ENCODE peak calls at places on chromosomes 6 and 20, in six cellular contexts. One of them, this sample, is unnamed.

GRCh38 chr20:59015812-59016711 is 3.2 kb upstream of the TUBB1 start:
- DNase-seq in astrocyte of the spinal cord: no peak
- DNase-seq in stimulated activated CD4-positive, alpha-beta T cell treated with anti-CD3 and anti-CD28 coated beads, TNF-alpha, amount 100 ng/mL, for 1 hour: no peak
- DNase-seq in DMS153: no peak
- DNase-seq in pons: no peak
- DNase-seq in stimulated activated CD8-positive, alpha-beta memory T cell treated with anti-CD3 and anti-CD28 coated beads, Interleukin-15, amount 100 ng/mL, for 4 hours: no peak
- DNase-seq in this sample: no peak

GRCh38 chr20:57412347-57413029 is 21.3 kb downstream of the RBM38 start:
- DNase-seq in stimulated activated CD4-positive, alpha-beta T cell treated with anti-CD3 and anti-CD28 coated beads, TNF-alpha, amount 100 ng/mL, for 1 hour: no peak
- DNase-seq in pons: no peak
- DNase-seq in DMS153: no peak
- DNase-seq in astrocyte of the spinal cord: no peak
- DNase-seq in stimulated activated CD8-positive, alpha-beta memory T cell treated with anti-CD3 and anti-CD28 coated beads, Interleukin-15, amount 100 ng/mL, for 4 hours: no peak
- DNase-seq in this sample: no peak

GRCh38 chr20:50285376-50286173 is 94.9 kb downstream of the CEBPB start:
- DNase-seq in astrocyte of the spinal cord: peak
- DNase-seq in stimulated activated CD8-positive, alpha-beta memory T cell treated with anti-CD3 and anti-CD28 coated beads, Interleukin-15, amount 100 ng/mL, for 4 hours: no peak
- DNase-seq in pons: no peak
- DNase-seq in DMS153: no peak
- DNase-seq in stimulated activated CD4-positive, alpha-beta T cell treated with anti-CD3 and anti-CD28 coated beads, TNF-alpha, amount 100 ng/mL, for 1 hour: no peak
- DNase-seq in this sample: no peak

GRCh38 chr6:125154184-125155135 is 887 bp downstream of the TPD52L1 start:
- DNase-seq in DMS153: no peak
- DNase-seq in stimulated activated CD8-positive, alpha-beta memory T cell treated with anti-CD3 and anti-CD28 coated beads, Interleukin-15, amount 100 ng/mL, for 4 hours: no peak
- DNase-seq in stimulated activated CD4-positive, alpha-beta T cell treated with anti-CD3 and anti-CD28 coated beads, TNF-alpha, amount 100 ng/mL, for 1 hour: no peak
- DNase-seq in astrocyte of the spinal cord: no peak
- DNase-seq in pons: no peak
- DNase-seq in this sample: no peak

GRCh38 chr6:90296346-90297123 is at the start of gene BACH2:
- DNase-seq in astrocyte of the spinal cord: peak
- DNase-seq in stimulated activated CD4-positive, alpha-beta T cell treated with anti-CD3 and anti-CD28 coated beads, TNF-alpha, amount 100 ng/mL, for 1 hour: peak
- DNase-seq in pons: peak
- DNase-seq in stimulated activated CD8-positive, alpha-beta memory T cell treated with anti-CD3 and anti-CD28 coated beads, Interleukin-15, amount 100 ng/mL, for 4 hours: peak
- DNase-seq in DMS153: peak
- DNase-seq in this sample: peak

GRCh38 chr20:40442181-40442963 is 246.7 kb downstream of the MAFB start:
- DNase-seq in stimulated activated CD4-positive, alpha-beta T cell treated with anti-CD3 and anti-CD28 coated beads, TNF-alpha, amount 100 ng/mL, for 1 hour: no peak
- DNase-seq in pons: no peak
- DNase-seq in stimulated activated CD8-positive, alpha-beta memory T cell treated with anti-CD3 and anti-CD28 coated beads, Interleukin-15, amount 100 ng/mL, for 4 hours: no peak
- DNase-seq in DMS153: no peak
- DNase-seq in astrocyte of the spinal cord: peak
- DNase-seq in this sample: no peak

GRCh38 chr20:64246616-64247311 is 8.8 kb upstream of the PCMTD2 start:
- DNase-seq in astrocyte of the spinal cord: no peak
- DNase-seq in DMS153: no peak
- DNase-seq in pons: no peak
- DNase-seq in stimulated activated CD8-positive, alpha-beta memory T cell treated with anti-CD3 and anti-CD28 coated beads, Interleukin-15, amount 100 ng/mL, for 4 hours: no peak
- DNase-seq in stimulated activated CD4-positive, alpha-beta T cell treated with anti-CD3 and anti-CD28 coated beads, TNF-alpha, amount 100 ng/mL, for 1 hour: no peak
- DNase-seq in this sample: no peak

GRCh38 chr6:40950986-40951730 is 87.9 kb downstream of the UNC5CL start:
- DNase-seq in astrocyte of the spinal cord: peak
- DNase-seq in pons: no peak
- DNase-seq in stimulated activated CD4-positive, alpha-beta T cell treated with anti-CD3 and anti-CD28 coated beads, TNF-alpha, amount 100 ng/mL, for 1 hour: no peak
- DNase-seq in stimulated activated CD8-positive, alpha-beta memory T cell treated with anti-CD3 and anti-CD28 coated beads, Interleukin-15, amount 100 ng/mL, for 4 hours: no peak
- DNase-seq in DMS153: no peak
- DNase-seq in this sample: no peak

GRCh38 chr20:4951299-4951698 is 50.0 kb downstream of the SLC23A2 start:
- DNase-seq in DMS153: no peak
- DNase-seq in astrocyte of the spinal cord: peak
- DNase-seq in pons: peak
- DNase-seq in stimulated activated CD4-positive, alpha-beta T cell treated with anti-CD3 and anti-CD28 coated beads, TNF-alpha, amount 100 ng/mL, for 1 hour: no peak
- DNase-seq in stimulated activated CD8-positive, alpha-beta memory T cell treated with anti-CD3 and anti-CD28 coated beads, Interleukin-15, amount 100 ng/mL, for 4 hours: no peak
- DNase-seq in this sample: no peak

GRCh38 chr6:52457096-52457495 is 37.0 kb downstream of the EFHC1 start:
- DNase-seq in astrocyte of the spinal cord: no peak
- DNase-seq in stimulated activated CD4-positive, alpha-beta T cell treated with anti-CD3 and anti-CD28 coated beads, TNF-alpha, amount 100 ng/mL, for 1 hour: no peak
- DNase-seq in pons: no peak
- DNase-seq in DMS153: no peak
- DNase-seq in stimulated activated CD8-positive, alpha-beta memory T cell treated with anti-CD3 and anti-CD28 coated beads, Interleukin-15, amount 100 ng/mL, for 4 hours: no peak
- DNase-seq in this sample: no peak

GRCh38 chr6:21595265-21595950 is 1.9 kb downstream of the SOX4 start:
- DNase-seq in pons: no peak
- DNase-seq in DMS153: no peak
- DNase-seq in stimulated activated CD8-positive, alpha-beta memory T cell treated with anti-CD3 and anti-CD28 coated beads, Interleukin-15, amount 100 ng/mL, for 4 hours: no peak
- DNase-seq in stimulated activated CD4-positive, alpha-beta T cell treated with anti-CD3 and anti-CD28 coated beads, TNF-alpha, amount 100 ng/mL, for 1 hour: no peak
- DNase-seq in astrocyte of the spinal cord: peak
- DNase-seq in this sample: no peak

GRCh38 chr6:7909323-7910276 is 988 bp downstream of the TXNDC5 start:
- DNase-seq in DMS153: no peak
- DNase-seq in pons: no peak
- DNase-seq in stimulated activated CD4-positive, alpha-beta T cell treated with anti-CD3 and anti-CD28 coated beads, TNF-alpha, amount 100 ng/mL, for 1 hour: no peak
- DNase-seq in stimulated activated CD8-positive, alpha-beta memory T cell treated with anti-CD3 and anti-CD28 coated beads, Interleukin-15, amount 100 ng/mL, for 4 hours: no peak
- DNase-seq in astrocyte of the spinal cord: peak
- DNase-seq in this sample: no peak

GRCh38 chr6:74356385-74356784 is 660.4 kb downstream of the CD109 start:
- DNase-seq in DMS153: no peak
- DNase-seq in stimulated activated CD8-positive, alpha-beta memory T cell treated with anti-CD3 and anti-CD28 coated beads, Interleukin-15, amount 100 ng/mL, for 4 hours: no peak
- DNase-seq in stimulated activated CD4-positive, alpha-beta T cell treated with anti-CD3 and anti-CD28 coated beads, TNF-alpha, amount 100 ng/mL, for 1 hour: no peak
- DNase-seq in astrocyte of the spinal cord: no peak
- DNase-seq in pons: no peak
- DNase-seq in this sample: no peak

GRCh38 chr20:34703573-34704176 is 469 bp upstream of the TP53INP2 start:
- DNase-seq in pons: peak
- DNase-seq in astrocyte of the spinal cord: peak
- DNase-seq in stimulated activated CD8-positive, alpha-beta memory T cell treated with anti-CD3 and anti-CD28 coated beads, Interleukin-15, amount 100 ng/mL, for 4 hours: no peak
- DNase-seq in stimulated activated CD4-positive, alpha-beta T cell treated with anti-CD3 and anti-CD28 coated beads, TNF-alpha, amount 100 ng/mL, for 1 hour: no peak
- DNase-seq in DMS153: peak
- DNase-seq in this sample: no peak

GRCh38 chr6:50850223-50850751 is 31.6 kb downstream of the TFAP2B start:
- DNase-seq in pons: no peak
- DNase-seq in DMS153: peak
- DNase-seq in stimulated activated CD8-positive, alpha-beta memory T cell treated with anti-CD3 and anti-CD28 coated beads, Interleukin-15, amount 100 ng/mL, for 4 hours: no peak
- DNase-seq in astrocyte of the spinal cord: no peak
- DNase-seq in stimulated activated CD4-positive, alpha-beta T cell treated with anti-CD3 and anti-CD28 coated beads, TNF-alpha, amount 100 ng/mL, for 1 hour: no peak
- DNase-seq in this sample: no peak

GRCh38 chr6:150072201-150072600 is 3.3 kb upstream of the ULBP3 start:
- DNase-seq in stimulated activated CD4-positive, alpha-beta T cell treated with anti-CD3 and anti-CD28 coated beads, TNF-alpha, amount 100 ng/mL, for 1 hour: peak
- DNase-seq in stimulated activated CD8-positive, alpha-beta memory T cell treated with anti-CD3 and anti-CD28 coated beads, Interleukin-15, amount 100 ng/mL, for 4 hours: no peak
- DNase-seq in astrocyte of the spinal cord: no peak
- DNase-seq in DMS153: peak
- DNase-seq in pons: no peak
- DNase-seq in this sample: no peak

GRCh38 chr6:100126682-100127484 is 132.9 kb upstream of the MCHR2 start:
- DNase-seq in DMS153: no peak
- DNase-seq in stimulated activated CD8-positive, alpha-beta memory T cell treated with anti-CD3 and anti-CD28 coated beads, Interleukin-15, amount 100 ng/mL, for 4 hours: no peak
- DNase-seq in stimulated activated CD4-positive, alpha-beta T cell treated with anti-CD3 and anti-CD28 coated beads, TNF-alpha, amount 100 ng/mL, for 1 hour: no peak
- DNase-seq in astrocyte of the spinal cord: no peak
- DNase-seq in pons: no peak
- DNase-seq in this sample: no peak

GRCh38 chr6:96381246-96381645 is 140.4 kb upstream of the UFL1 start:
- DNase-seq in DMS153: no peak
- DNase-seq in pons: no peak
- DNase-seq in astrocyte of the spinal cord: no peak
- DNase-seq in stimulated activated CD4-positive, alpha-beta T cell treated with anti-CD3 and anti-CD28 coated beads, TNF-alpha, amount 100 ng/mL, for 1 hour: no peak
- DNase-seq in stimulated activated CD8-positive, alpha-beta memory T cell treated with anti-CD3 and anti-CD28 coated beads, Interleukin-15, amount 100 ng/mL, for 4 hours: no peak
- DNase-seq in this sample: no peak

GRCh38 chr6:169313347-169314010 is 59.8 kb upstream of the THBS2 start:
- DNase-seq in pons: no peak
- DNase-seq in stimulated activated CD4-positive, alpha-beta T cell treated with anti-CD3 and anti-CD28 coated beads, TNF-alpha, amount 100 ng/mL, for 1 hour: no peak
- DNase-seq in astrocyte of the spinal cord: no peak
- DNase-seq in stimulated activated CD8-positive, alpha-beta memory T cell treated with anti-CD3 and anti-CD28 coated beads, Interleukin-15, amount 100 ng/mL, for 4 hours: no peak
- DNase-seq in DMS153: no peak
- DNase-seq in this sample: no peak

GRCh38 chr6:158631678-158632537 is 12.6 kb downstream of the DYNLT1 start:
- DNase-seq in pons: no peak
- DNase-seq in stimulated activated CD8-positive, alpha-beta memory T cell treated with anti-CD3 and anti-CD28 coated beads, Interleukin-15, amount 100 ng/mL, for 4 hours: no peak
- DNase-seq in astrocyte of the spinal cord: peak
- DNase-seq in stimulated activated CD4-positive, alpha-beta T cell treated with anti-CD3 and anti-CD28 coated beads, TNF-alpha, amount 100 ng/mL, for 1 hour: no peak
- DNase-seq in DMS153: no peak
- DNase-seq in this sample: no peak

GRCh38 chr20:38073307-38074010 is 39.9 kb downstream of the RPRD1B start:
- DNase-seq in stimulated activated CD4-positive, alpha-beta T cell treated with anti-CD3 and anti-CD28 coated beads, TNF-alpha, amount 100 ng/mL, for 1 hour: no peak
- DNase-seq in DMS153: no peak
- DNase-seq in stimulated activated CD8-positive, alpha-beta memory T cell treated with anti-CD3 and anti-CD28 coated beads, Interleukin-15, amount 100 ng/mL, for 4 hours: no peak
- DNase-seq in astrocyte of the spinal cord: peak
- DNase-seq in pons: peak
- DNase-seq in this sample: no peak

GRCh38 chr6:167759912-167760311 is 66.8 kb upstream of the AFDN start:
- DNase-seq in pons: no peak
- DNase-seq in stimulated activated CD4-positive, alpha-beta T cell treated with anti-CD3 and anti-CD28 coated beads, TNF-alpha, amount 100 ng/mL, for 1 hour: no peak
- DNase-seq in DMS153: no peak
- DNase-seq in stimulated activated CD8-positive, alpha-beta memory T cell treated with anti-CD3 and anti-CD28 coated beads, Interleukin-15, amount 100 ng/mL, for 4 hours: no peak
- DNase-seq in astrocyte of the spinal cord: no peak
- DNase-seq in this sample: no peak

GRCh38 chr6:75266716-75267291 is 17.8 kb downstream of the TMEM30A start:
- DNase-seq in stimulated activated CD4-positive, alpha-beta T cell treated with anti-CD3 and anti-CD28 coated beads, TNF-alpha, amount 100 ng/mL, for 1 hour: no peak
- DNase-seq in DMS153: peak
- DNase-seq in astrocyte of the spinal cord: peak
- DNase-seq in pons: peak
- DNase-seq in stimulated activated CD8-positive, alpha-beta memory T cell treated with anti-CD3 and anti-CD28 coated beads, Interleukin-15, amount 100 ng/mL, for 4 hours: no peak
- DNase-seq in this sample: no peak

GRCh38 chr6:27608916-27609883 is 136.3 kb upstream of the ZNF184 start:
- DNase-seq in pons: no peak
- DNase-seq in DMS153: no peak
- DNase-seq in stimulated activated CD4-positive, alpha-beta T cell treated with anti-CD3 and anti-CD28 coated beads, TNF-alpha, amount 100 ng/mL, for 1 hour: no peak
- DNase-seq in astrocyte of the spinal cord: peak
- DNase-seq in stimulated activated CD8-positive, alpha-beta memory T cell treated with anti-CD3 and anti-CD28 coated beads, Interleukin-15, amount 100 ng/mL, for 4 hours: no peak
- DNase-seq in this sample: no peak

GRCh38 chr6:34358389-34358906 is 34.0 kb downstream of the NUDT3 start:
- DNase-seq in stimulated activated CD8-positive, alpha-beta memory T cell treated with anti-CD3 and anti-CD28 coated beads, Interleukin-15, amount 100 ng/mL, for 4 hours: no peak
- DNase-seq in stimulated activated CD4-positive, alpha-beta T cell treated with anti-CD3 and anti-CD28 coated beads, TNF-alpha, amount 100 ng/mL, for 1 hour: no peak
- DNase-seq in DMS153: peak
- DNase-seq in astrocyte of the spinal cord: peak
- DNase-seq in pons: no peak
- DNase-seq in this sample: no peak

GRCh38 chr6:165695736-165696515 is 32.9 kb upstream of the PDE10A start:
- DNase-seq in pons: no peak
- DNase-seq in astrocyte of the spinal cord: no peak
- DNase-seq in stimulated activated CD4-positive, alpha-beta T cell treated with anti-CD3 and anti-CD28 coated beads, TNF-alpha, amount 100 ng/mL, for 1 hour: no peak
- DNase-seq in DMS153: no peak
- DNase-seq in stimulated activated CD8-positive, alpha-beta memory T cell treated with anti-CD3 and anti-CD28 coated beads, Interleukin-15, amount 100 ng/mL, for 4 hours: no peak
- DNase-seq in this sample: no peak

GRCh38 chr6:53765270-53765669 is 29.5 kb upstream of the LRRC1 start:
- DNase-seq in pons: no peak
- DNase-seq in stimulated activated CD8-positive, alpha-beta memory T cell treated with anti-CD3 and anti-CD28 coated beads, Interleukin-15, amount 100 ng/mL, for 4 hours: no peak
- DNase-seq in stimulated activated CD4-positive, alpha-beta T cell treated with anti-CD3 and anti-CD28 coated beads, TNF-alpha, amount 100 ng/mL, for 1 hour: no peak
- DNase-seq in astrocyte of the spinal cord: no peak
- DNase-seq in DMS153: no peak
- DNase-seq in this sample: no peak

GRCh38 chr20:23362392-23363256 is 642 bp downstream of the GZF1 start:
- DNase-seq in DMS153: no peak
- DNase-seq in astrocyte of the spinal cord: peak
- DNase-seq in stimulated activated CD8-positive, alpha-beta memory T cell treated with anti-CD3 and anti-CD28 coated beads, Interleukin-15, amount 100 ng/mL, for 4 hours: no peak
- DNase-seq in pons: peak
- DNase-seq in stimulated activated CD4-positive, alpha-beta T cell treated with anti-CD3 and anti-CD28 coated beads, TNF-alpha, amount 100 ng/mL, for 1 hour: no peak
- DNase-seq in this sample: no peak

GRCh38 chr6:3631862-3632261 is 119.7 kb downstream of the PXDC1 start:
- DNase-seq in astrocyte of the spinal cord: no peak
- DNase-seq in DMS153: no peak
- DNase-seq in pons: no peak
- DNase-seq in stimulated activated CD4-positive, alpha-beta T cell treated with anti-CD3 and anti-CD28 coated beads, TNF-alpha, amount 100 ng/mL, for 1 hour: no peak
- DNase-seq in stimulated activated CD8-positive, alpha-beta memory T cell treated with anti-CD3 and anti-CD28 coated beads, Interleukin-15, amount 100 ng/mL, for 4 hours: no peak
- DNase-seq in this sample: no peak

GRCh38 chr20:43389839-43390626 is 67.7 kb upstream of the SRSF6 start:
- DNase-seq in stimulated activated CD4-positive, alpha-beta T cell treated with anti-CD3 and anti-CD28 coated beads, TNF-alpha, amount 100 ng/mL, for 1 hour: no peak
- DNase-seq in astrocyte of the spinal cord: no peak
- DNase-seq in stimulated activated CD8-positive, alpha-beta memory T cell treated with anti-CD3 and anti-CD28 coated beads, Interleukin-15, amount 100 ng/mL, for 4 hours: no peak
- DNase-seq in pons: no peak
- DNase-seq in DMS153: no peak
- DNase-seq in this sample: no peak

GRCh38 chr6:159939591-159940016 is 29.3 kb upstream of the IGF2R start:
- DNase-seq in pons: no peak
- DNase-seq in DMS153: no peak
- DNase-seq in astrocyte of the spinal cord: no peak
- DNase-seq in stimulated activated CD4-positive, alpha-beta T cell treated with anti-CD3 and anti-CD28 coated beads, TNF-alpha, amount 100 ng/mL, for 1 hour: no peak
- DNase-seq in stimulated activated CD8-positive, alpha-beta memory T cell treated with anti-CD3 and anti-CD28 coated beads, Interleukin-15, amount 100 ng/mL, for 4 hours: no peak
- DNase-seq in this sample: no peak

GRCh38 chr20:24870876-24871275 is 78.2 kb upstream of the CST7 start:
- DNase-seq in astrocyte of the spinal cord: peak
- DNase-seq in pons: no peak
- DNase-seq in DMS153: no peak
- DNase-seq in stimulated activated CD8-positive, alpha-beta memory T cell treated with anti-CD3 and anti-CD28 coated beads, Interleukin-15, amount 100 ng/mL, for 4 hours: no peak
- DNase-seq in stimulated activated CD4-positive, alpha-beta T cell treated with anti-CD3 and anti-CD28 coated beads, TNF-alpha, amount 100 ng/mL, for 1 hour: no peak
- DNase-seq in this sample: no peak